ENCODE peak calls at places on chromosomes 2 and 18, in six cellular contexts. C is A172, T is adrenal gland, A is MM.1S, R is putamen, I is activated B cell treated with CpG ODN at 0.5 μM for 24 hours. M is an unnamed sample.

GRCh38 chr2:144183744-144184143 is 336.2 kb downstream of the ZEB2 start:
- DNase-seq in C (no peak), A (no peak), T (no peak), R (no peak), I (peak; percentile 35), M (no peak)

GRCh38 chr2:240966457-240966905 is 31.9 kb upstream of the SNED1 start:
- DNase-seq in I (no peak), T (peak; percentile 13), A (no peak), R (no peak), C (no peak), M (no peak)

GRCh38 chr2:47541848-47542450 is 139.0 kb downstream of the MSH2 start:
- DNase-seq in A (no peak), T (no peak), I (no peak), C (no peak), R (no peak), M (no peak)

GRCh38 chr2:9214866-9215265 is 8.3 kb downstream of the ASAP2 start:
- DNase-seq in I (no peak), T (no peak), A (no peak), C (no peak), R (no peak), M (no peak)

GRCh38 chr2:185738679-185739472 is at the start of gene FSIP2:
- DNase-seq in A (peak; percentile 82), T (peak; percentile 76), C (no peak), I (no peak), R (no peak), M (peak; percentile 92)

GRCh38 chr2:136206613-136207012 is 88.7 kb upstream of the CXCR4 start:
- DNase-seq in I (peak; percentile 70), R (no peak), C (no peak), T (no peak), A (no peak), M (no peak)

GRCh38 chr18:45357681-45358470 is 257.4 kb upstream of the SLC14A2 start:
- DNase-seq in R (no peak), T (no peak), I (no peak), C (no peak), A (no peak), M (no peak)

GRCh38 chr2:22829806-22830205 is 555.2 kb upstream of the KLHL29 start:
- DNase-seq in A (no peak), C (no peak), R (no peak), I (no peak), T (no peak), M (no peak)

GRCh38 chr2:60595953-60596352 is 42.5 kb upstream of the BCL11A start:
- DNase-seq in C (no peak), R (no peak), I (no peak), T (no peak), A (no peak), M (no peak)

GRCh38 chr18:37546023-37546537 is 19.5 kb downstream of the CELF4 start:
- DNase-seq in I (no peak), T (no peak), A (no peak), R (no peak), C (no peak), M (no peak)

GRCh38 chr2:23561088-23561487 is 176.1 kb downstream of the KLHL29 start:
- DNase-seq in A (no peak), R (no peak), T (no peak), C (no peak), I (no peak), M (no peak)

GRCh38 chr2:154706660-154707059 is 8.2 kb downstream of the KCNJ3 start:
- DNase-seq in A (no peak), R (no peak), C (no peak), T (no peak), I (no peak), M (no peak)

GRCh38 chr2:65465857-65466256 is 33.5 kb upstream of the SPRED2 start:
- DNase-seq in A (no peak), C (no peak), R (no peak), T (no peak), I (no peak), M (no peak)

GRCh38 chr2:218405365-218406208 is 5.9 kb downstream of the CTDSP1 start:
- DNase-seq in A (no peak), C (no peak), I (no peak), R (no peak), T (peak; percentile 57), M (peak; percentile 23)

GRCh38 chr18:73646196-73646595 is 501.4 kb downstream of the FBXO15 start:
- DNase-seq in R (no peak), I (no peak), C (no peak), A (no peak), T (no peak), M (no peak)

GRCh38 chr2:30721241-30721640 is 86.0 kb downstream of the CAPN13 start:
- DNase-seq in I (peak; percentile 10), T (no peak), R (no peak), A (no peak), C (no peak), M (no peak)

GRCh38 chr18:25144835-25145234 is 207.1 kb downstream of the ZNF521 start:
- DNase-seq in T (peak; percentile 60), A (no peak), R (peak; percentile 16), I (no peak), C (no peak), M (no peak)

GRCh38 chr18:10051877-10052631 is 138.2 kb downstream of the VAPA start:
- DNase-seq in C (no peak), I (no peak), R (peak; percentile 93), A (no peak), T (no peak), M (peak; percentile 89)

GRCh38 chr2:216352653-216353270 is 19.5 kb downstream of the MARCHF4 start:
- DNase-seq in C (no peak), I (no peak), A (peak; percentile 26), R (no peak), T (no peak), M (no peak)

GRCh38 chr2:127558911-127559310 is 23.4 kb downstream of the MYO7B start:
- DNase-seq in I (no peak), R (no peak), T (no peak), A (no peak), C (no peak), M (no peak)

GRCh38 chr2:181570833-181571661 is 85.9 kb downstream of the CERKL start:
- DNase-seq in A (no peak), I (no peak), C (no peak), R (no peak), T (no peak), M (no peak)

GRCh38 chr2:30580394-30580793 is 133.3 kb downstream of the LCLAT1 start:
- DNase-seq in R (no peak), I (no peak), A (no peak), C (no peak), T (no peak), M (no peak)

GRCh38 chr2:43303120-43303519 is 76.7 kb upstream of the ZFP36L2 start:
- DNase-seq in C (no peak), R (no peak), A (no peak), I (no peak), T (no peak), M (no peak)

GRCh38 chr2:203683932-203684556 is 22.4 kb upstream of the CD28 start:
- DNase-seq in T (peak; percentile 29), A (peak; percentile 85), R (no peak), I (no peak), C (peak; percentile 89), M (no peak)

GRCh38 chr2:18149660-18150246 is 271.3 kb downstream of the KCNS3 start:
- DNase-seq in A (peak; percentile 66), T (no peak), R (peak; percentile 16), I (no peak), C (peak; percentile 39), M (peak; percentile 70)

GRCh38 chr2:67374949-67375348 is 22.2 kb upstream of the ETAA1 start:
- DNase-seq in T (no peak), A (no peak), C (no peak), I (no peak), R (no peak), M (no peak)

GRCh38 chr2:65366595-65367125 is 65.7 kb downstream of the SPRED2 start:
- DNase-seq in A (no peak), R (no peak), C (peak; percentile 96), I (no peak), T (peak; percentile 35), M (no peak)

GRCh38 chr18:49368161-49368875 is 92.1 kb downstream of the DYM start:
- DNase-seq in C (no peak), A (no peak), I (no peak), R (no peak), T (no peak), M (no peak)

GRCh38 chr2:171407030-171407707 is 26.6 kb downstream of the METTL8 start:
- DNase-seq in C (no peak), T (no peak), A (peak; percentile 81), I (no peak), R (no peak), M (no peak)

GRCh38 chr2:38415761-38416291 is 38.8 kb upstream of the ATL2 start:
- DNase-seq in I (no peak), C (no peak), T (no peak), A (no peak), R (no peak), M (no peak)

GRCh38 chr2:179932786-179933185 is 71.4 kb upstream of the ZNF385B start:
- DNase-seq in C (no peak), A (no peak), R (no peak), T (peak; percentile 87), I (no peak), M (peak; percentile 11)

GRCh38 chr2:165691615-165692014 is 102.4 kb downstream of the GALNT3 start:
- DNase-seq in C (peak; percentile 78), I (no peak), T (no peak), A (no peak), R (no peak), M (peak; percentile 79)